ENCODE peak calls at places on chromosomes 13 and 19, in ten cellular contexts. F is effector memory CD4-positive, alpha-beta T cell; N is endodermal cell; H is CD4-positive, alpha-beta memory T cell; M is activated CD8-positive, alpha-beta memory T cell treated with anti-CD3 and anti-CD28 coated beads for 48 hours; S is AML-193; I is activated T-cell treated with anti-CD3 and anti-CD28 coated beads for 1 hour; T is non-pigmented ciliary epithelial cell; Q is COR-L47; P is NCI-H2081. J is an unnamed sample.

GRCh38 chr19:22603518-22604440 is 30.3 kb upstream of the ZNF492 start:
- DNase-seq in F (no peak), N (no peak), H (no peak), M (no peak), S (no peak), I (no peak), T (no peak), Q (no peak), P (no peak), J (no peak)

GRCh38 chr19:17832443-17833208 is 11.3 kb upstream of the INSL3 start:
- DNase-seq in F (no peak), N (no peak), H (no peak), M (no peak), S (no peak), I (no peak), T (no peak), Q (no peak), P (no peak), J (no peak)

GRCh38 chr19:9914315-9915207 is 21.8 kb downstream of the OLFM2 start:
- DNase-seq in F (peak; percentile 63), N (peak; percentile 96), H (peak; percentile 77), M (peak; percentile 62), S (peak; percentile 71), I (peak; percentile 73), T (no peak), Q (peak; percentile 27), P (no peak), J (peak; percentile 41)

GRCh38 chr13:72062566-72062965 is 195.6 kb upstream of the DACH1 start:
- DNase-seq in F (no peak), N (peak; percentile 85), H (no peak), M (no peak), S (no peak), I (no peak), T (no peak), Q (peak; percentile 81), P (peak; percentile 22), J (peak; percentile 58)

GRCh38 chr19:42255766-42256750 is 1.1 kb upstream of the ERF start:
- DNase-seq in F (no peak), N (peak; percentile 84), H (no peak), M (no peak), S (no peak), I (no peak), T (no peak), Q (peak; percentile 27), P (no peak), J (peak; percentile 60)

GRCh38 chr19:39401549-39402416 is 4.9 kb upstream of the ZFP36 start:
- DNase-seq in F (peak; percentile 93), N (peak; percentile 73), H (peak; percentile 86), M (no peak), S (no peak), I (peak; percentile 70), T (no peak), Q (no peak), P (no peak), J (no peak)

GRCh38 chr19:39448271-39448670 is 2.9 kb downstream of the SUPT5H start:
- DNase-seq in F (no peak), N (no peak), H (no peak), M (no peak), S (no peak), I (no peak), T (no peak), Q (no peak), P (no peak), J (no peak)

GRCh38 chr13:30725331-30726085 is 9.8 kb upstream of the ALOX5AP start:
- DNase-seq in F (no peak), N (peak; percentile 5), H (no peak), M (no peak), S (no peak), I (no peak), T (no peak), Q (no peak), P (no peak), J (no peak)

GRCh38 chr19:3669134-3669436 is 31.2 kb downstream of the PIP5K1C start:
- DNase-seq in F (no peak), N (peak; percentile 43), H (no peak), M (no peak), S (no peak), I (no peak), T (no peak), Q (no peak), P (no peak), J (no peak)

GRCh38 chr19:7152568-7152967 is 83.1 kb downstream of the ZNF557 start:
- DNase-seq in F (no peak), N (no peak), H (no peak), M (no peak), S (no peak), I (no peak), T (no peak), Q (no peak), P (no peak), J (no peak)

GRCh38 chr13:71624641-71625040 is 242.4 kb downstream of the DACH1 start:
- DNase-seq in F (no peak), N (no peak), H (no peak), M (no peak), S (no peak), I (no peak), T (no peak), Q (peak; percentile 48), P (no peak), J (peak; percentile 97)

GRCh38 chr19:792361-792885 is 4.8 kb upstream of the PTBP1 start:
- DNase-seq in F (no peak), N (no peak), H (no peak), M (no peak), S (no peak), I (no peak), T (no peak), Q (no peak), P (no peak), J (no peak)

GRCh38 chr13:40539954-40540706 is 126.3 kb downstream of the FOXO1 start:
- DNase-seq in F (no peak), N (peak; percentile 75), H (no peak), M (no peak), S (no peak), I (no peak), T (peak; percentile 67), Q (no peak), P (no peak), J (no peak)

GRCh38 chr19:48506138-48506733 is 5.4 kb downstream of the LMTK3 start:
- DNase-seq in F (no peak), N (peak; percentile 57), H (peak; percentile 67), M (no peak), S (peak; percentile 56), I (no peak), T (no peak), Q (peak; percentile 35), P (no peak), J (peak; percentile 45)

GRCh38 chr19:47240996-47241918 is 10.3 kb upstream of the BBC3 start:
- DNase-seq in F (peak; percentile 81), N (peak; percentile 97), H (peak; percentile 85), M (peak; percentile 53), S (no peak), I (peak; percentile 88), T (no peak), Q (peak; percentile 92), P (peak; percentile 88), J (peak; percentile 94)